ENCODE peak calls at places on chromosome 13, in five cellular contexts. N is amygdala; J is stimulated activated CD4-positive, alpha-beta T cell treated with anti-CD3 and anti-CD28 coated beads, TNF-alpha, amount 100 ng/mL, for 48 hours; Z is activated CD4-positive, alpha-beta T cell treated with anti-CD3 and anti-CD28 coated beads, Interleukin-2, amount 50 U/mL, for 24 hours; I is activated naive CD8-positive, alpha-beta T cell treated with anti-CD3 and anti-CD28 coated beads, Interleukin-2, amount 50 U/mL, for 16 hours. E is an unnamed sample.

GRCh38 chr13:106561551-106562170 is 6.3 kb downstream of the ARGLU1 start:
- DNase-seq in J (peak; percentile 35), Z (peak; percentile 8), I (no peak), N (peak; percentile 4), E (peak; percentile 14)

GRCh38 chr13:27496851-27497250 is 46.5 kb upstream of the MTIF3 start:
- DNase-seq in N (no peak), Z (no peak), J (no peak), I (no peak), E (no peak)

GRCh38 chr13:100513987-100514670 is 74.5 kb downstream of the GGACT start:
- DNase-seq in Z (no peak), I (no peak), J (no peak), N (no peak), E (no peak)

GRCh38 chr13:104534847-104535246 is 1468.6 kb upstream of the SLC10A2 start:
- DNase-seq in J (no peak), I (no peak), N (no peak), Z (no peak), E (no peak)

GRCh38 chr13:82323101-82323500 is 1559.2 kb downstream of the SLITRK1 start:
- DNase-seq in N (no peak), J (no peak), I (no peak), Z (no peak), E (no peak)

GRCh38 chr13:44263920-44264610 is 109.6 kb upstream of the SERP2 start:
- DNase-seq in Z (no peak), J (no peak), I (no peak), N (peak; percentile 47), E (no peak)

GRCh38 chr13:95235944-95236343 is 65.3 kb downstream of the ABCC4 start:
- DNase-seq in N (no peak), J (no peak), Z (no peak), I (no peak), E (no peak)

GRCh38 chr13:59178344-59178743 is 985.4 kb downstream of the DIAPH3 start:
- DNase-seq in N (no peak), J (no peak), I (no peak), Z (no peak), E (no peak)

GRCh38 chr13:75507027-75508001 is 25.3 kb upstream of the TBC1D4 start:
- DNase-seq in J (no peak), Z (no peak), N (no peak), I (no peak), E (no peak)

GRCh38 chr13:46386996-46387851 is at the start of gene RUBCNL:
- DNase-seq in J (no peak), N (peak; percentile 18), I (no peak), Z (no peak), E (peak; percentile 43)

GRCh38 chr13:38103851-38104250 is 234.3 kb upstream of the TRPC4 start:
- DNase-seq in I (no peak), N (no peak), Z (no peak), J (no peak), E (no peak)

GRCh38 chr13:33745370-33746324 is 72.3 kb upstream of the RFC3 start:
- DNase-seq in J (no peak), N (no peak), I (no peak), Z (no peak), E (no peak)

GRCh38 chr13:51475727-51476521 is 23.1 kb upstream of the INTS6 start:
- DNase-seq in J (no peak), Z (no peak), I (no peak), N (no peak), E (no peak)

GRCh38 chr13:37058801-37059135 is 720 bp downstream of the SUPT20H start:
- DNase-seq in I (peak; percentile 5), N (no peak), J (no peak), Z (no peak), E (no peak)

GRCh38 chr13:89199138-89199537 is 1528.0 kb downstream of the SLITRK5 start:
- DNase-seq in I (no peak), N (no peak), Z (no peak), J (no peak), E (no peak)

GRCh38 chr13:112901951-112902651 is 66.9 kb upstream of the MCF2L start:
- DNase-seq in Z (no peak), I (no peak), J (no peak), N (no peak), E (no peak)

GRCh38 chr13:32309812-32310706 is 5.1 kb downstream of the ZAR1L start:
- DNase-seq in Z (no peak), I (no peak), N (no peak), J (no peak), E (peak; percentile 16)

GRCh38 chr13:104809483-104809882 is 1726.0 kb downstream of the EFNB2 start:
- DNase-seq in I (no peak), Z (no peak), J (no peak), N (no peak), E (no peak)

GRCh38 chr13:94339116-94339687 is 140.3 kb downstream of the DCT start:
- DNase-seq in N (no peak), Z (no peak), J (no peak), I (no peak), E (no peak)

GRCh38 chr13:31038834-31039552 is 106.5 kb downstream of the TEX26 start:
- DNase-seq in N (no peak), J (no peak), I (no peak), Z (no peak), E (peak; percentile 37)

GRCh38 chr13:106471957-106472543 is 63.4 kb downstream of the EFNB2 start:
- DNase-seq in Z (no peak), I (no peak), J (no peak), N (no peak), E (no peak)

GRCh38 chr13:46160474-46161066 is 21.4 kb downstream of the LCP1 start:
- DNase-seq in N (no peak), J (no peak), Z (no peak), I (no peak), E (peak; percentile 38)

GRCh38 chr13:100176781-100177389 is 88.0 kb downstream of the PCCA start:
- DNase-seq in J (no peak), N (no peak), I (no peak), Z (no peak), E (no peak)

GRCh38 chr13:45833663-45834062 is 17.9 kb downstream of the SIAH3 start:
- DNase-seq in N (no peak), I (no peak), J (no peak), Z (no peak), E (no peak)

GRCh38 chr13:52845766-52846566 is 2.5 kb downstream of the PCDH8 start:
- DNase-seq in J (no peak), N (no peak), Z (no peak), I (no peak), E (no peak)

GRCh38 chr13:24443366-24443765 is 69.2 kb downstream of the PARP4 start:
- DNase-seq in I (no peak), N (no peak), Z (no peak), J (no peak), E (no peak)

GRCh38 chr13:75076476-75076875 is 405.5 kb downstream of the TBC1D4 start:
- DNase-seq in I (no peak), Z (no peak), N (no peak), J (no peak), E (no peak)

GRCh38 chr13:76349700-76350099 is 536.5 kb downstream of the KCTD12 start:
- DNase-seq in J (no peak), N (no peak), I (no peak), Z (no peak), E (no peak)

GRCh38 chr13:87684850-87685735 is 13.9 kb downstream of the SLITRK5 start:
- DNase-seq in I (no peak), J (no peak), N (no peak), Z (no peak), E (no peak)

GRCh38 chr13:50197705-50198104 is 182.5 kb downstream of the KCNRG start:
- DNase-seq in I (no peak), J (no peak), Z (no peak), N (no peak), E (no peak)

GRCh38 chr13:54637377-54637776 is 1608.8 kb downstream of the OLFM4 start:
- DNase-seq in Z (no peak), N (no peak), J (no peak), I (no peak), E (no peak)

GRCh38 chr13:46334008-46334407 is 53.0 kb downstream of the RUBCNL start:
- DNase-seq in Z (no peak), N (no peak), J (no peak), I (no peak), E (no peak)

GRCh38 chr13:34017231-34017630 is 199.3 kb downstream of the RFC3 start:
- DNase-seq in Z (no peak), J (no peak), I (no peak), N (no peak), E (no peak)

GRCh38 chr13:52128714-52129700 is at the start of gene NEK5:
- DNase-seq in N (peak; percentile 56), I (peak; percentile 19), Z (peak; percentile 35), J (peak; percentile 39), E (peak; percentile 59)

GRCh38 chr13:73754727-73755292 is 379.4 kb downstream of the KLF12 start:
- DNase-seq in J (no peak), N (no peak), I (no peak), Z (no peak), E (no peak)